ENCODE peak calls at places on chromosomes 16 and 17, in eight cellular contexts. A is stimulated activated naive CD8-positive, alpha-beta T cell treated with anti-CD3 and anti-CD28 coated beads, Interleukin-15, Interleukin-2, amounts not matched to agents 100 U/mL and 50 U/mL, for 24 hours; F is NCI-H1092 treated with DMSO at 0.1 percent for 48 hours; Y is left colon; T is H9; I is neuronal stem cell; K is activated naive CD4-positive, alpha-beta T cell treated with anti-CD3 and anti-CD28 coated beads, Interleukin-2, amount 50 U/mL, for 72 hours; J is caudate nucleus. Q is an unnamed sample.

GRCh38 chr17:63973930-63974593 is 1.3 kb upstream of the SCN4A start:
- DNase-seq in A (no peak), T (no peak), Y (no peak), F (peak), I (no peak), K (no peak), J (no peak), Q (no peak)

GRCh38 chr16:73020409-73020884 is 27.5 kb downstream of the ZFHX3 start:
- DNase-seq in T (no peak), A (no peak), I (no peak), F (peak), J (no peak), Y (peak), K (no peak), Q (no peak)

GRCh38 chr16:14098081-14098480 is 27.0 kb downstream of the MRTFB start:
- DNase-seq in J (no peak), I (no peak), K (no peak), F (no peak), T (no peak), A (no peak), Y (no peak), Q (no peak)

GRCh38 chr16:7086842-7087616 is 245.6 kb upstream of the RBFOX1 start:
- DNase-seq in A (no peak), Y (no peak), I (peak), J (no peak), K (no peak), F (peak), T (peak), Q (peak)

GRCh38 chr16:51103590-51103989 is 47.5 kb downstream of the SALL1 start:
- DNase-seq in K (no peak), F (no peak), A (no peak), I (no peak), J (no peak), T (no peak), Y (no peak), Q (no peak)

GRCh38 chr16:2988590-2989099 is 8.4 kb upstream of the PKMYT1 start:
- DNase-seq in K (no peak), Y (no peak), A (no peak), J (no peak), F (no peak), T (no peak), I (no peak), Q (no peak)

GRCh38 chr16:966035-966434 is 4.7 kb downstream of the LMF1 start:
- DNase-seq in J (no peak), T (no peak), A (no peak), F (no peak), Y (no peak), K (no peak), I (no peak), Q (no peak)

GRCh38 chr16:50151744-50152143 is 1.4 kb upstream of the TENT4B start:
- DNase-seq in J (no peak), F (no peak), Y (no peak), K (peak), T (no peak), I (no peak), A (peak), Q (no peak)

GRCh38 chr17:9044796-9045470 is 23.6 kb downstream of the NTN1 start:
- DNase-seq in Y (no peak), J (no peak), F (no peak), K (no peak), I (no peak), T (no peak), A (no peak), Q (no peak)

Q was measured in mesendoderm.